ENCODE peak calls at places on chromosomes 11 and 22, in ten cellular contexts. C, I, S, J, K, P, U, V, L and Y are unnamed samples.

GRCh38 chr11:19441752-19442553 is 201.2 kb upstream of the E2F8 start:
- DNase-seq in C (no peak), I (no peak), S (no peak), J (peak), K (peak), P (peak), U (peak), V (peak), L (peak), Y (no peak)

GRCh38 chr11:86089659-86090058 is 20.8 kb upstream of the PICALM start:
- DNase-seq in C (no peak), I (no peak), S (no peak), J (no peak), K (no peak), P (peak), U (peak), V (no peak), L (no peak), Y (no peak)

GRCh38 chr22:27394806-27395404 is 406.7 kb downstream of the MN1 start:
- DNase-seq in C (no peak), I (no peak), S (no peak), J (no peak), K (no peak), P (no peak), U (no peak), V (no peak), L (no peak), Y (no peak)

GRCh38 chr11:63738720-63739360 is 29.7 kb downstream of the ZFTA start:
- DNase-seq in C (peak), I (peak), S (peak), J (peak), K (peak), P (peak), U (peak), V (peak), L (no peak), Y (no peak)

GRCh38 chr11:35517481-35517880 is 7.9 kb downstream of the PAMR1 start:
- DNase-seq in C (no peak), I (no peak), S (no peak), J (no peak), K (no peak), P (no peak), U (no peak), V (no peak), L (no peak), Y (no peak)

GRCh38 chr11:6932150-6932549 is 5.9 kb downstream of the ZNF215 start:
- DNase-seq in C (no peak), I (no peak), S (no peak), J (no peak), K (no peak), P (no peak), U (no peak), V (no peak), L (no peak), Y (no peak)

GRCh38 chr22:42500164-42500835 is 19.3 kb downstream of the RRP7A start:
- DNase-seq in C (no peak), I (peak), S (peak), J (no peak), K (no peak), P (no peak), U (peak), V (peak), L (peak), Y (peak)

GRCh38 chr11:57598831-57599155 is 1.3 kb downstream of the SERPING1 start:
- DNase-seq in C (no peak), I (no peak), S (no peak), J (no peak), K (no peak), P (no peak), U (no peak), V (no peak), L (no peak), Y (no peak)

GRCh38 chr11:122214567-122214966 is 98.6 kb upstream of the BLID start:
- DNase-seq in C (no peak), I (no peak), S (no peak), J (no peak), K (no peak), P (no peak), U (no peak), V (no peak), L (no peak), Y (no peak)

GRCh38 chr22:31100762-31101525 is 6.4 kb downstream of the SELENOM start:
- DNase-seq in C (no peak), I (peak), S (no peak), J (no peak), K (no peak), P (no peak), U (no peak), V (no peak), L (no peak), Y (no peak)